ENCODE peak calls at places on chromosome 5, in ten cellular contexts. W is thyroid gland, K is ureter, U is NCI-H2171, S is sciatic nerve, P is OCI-LY7, R is anterior cingulate cortex, Y is NCI-H2029 treated with DMSO at 0.1 percent for 48 hours, F is H54, L is OCI-M1. D is an unnamed sample.

GRCh38 chr5:148374693-148375360 is 8.9 kb upstream of the FBXO38 start:
- DNase-seq in W (peak), K (peak), U (no peak), S (no peak), P (peak), R (no peak), Y (peak), F (peak), L (peak), D (no peak)

GRCh38 chr5:129743541-129744187 is 4.2 kb upstream of the MINAR2 start:
- DNase-seq in W (no peak), K (no peak), U (no peak), S (no peak), P (no peak), R (no peak), Y (no peak), F (no peak), L (no peak), D (no peak)

GRCh38 chr5:52786937-52787599 is 648 bp upstream of the ITGA1 start:
- DNase-seq in W (peak), K (no peak), U (no peak), S (no peak), P (peak), R (no peak), Y (no peak), F (no peak), L (peak), D (no peak)

GRCh38 chr5:96657068-96657467 is 5.1 kb upstream of the CAST start:
- DNase-seq in W (no peak), K (peak), U (no peak), S (no peak), P (no peak), R (no peak), Y (no peak), F (peak), L (peak), D (no peak)

GRCh38 chr5:133287500-133287899 is 235.7 kb downstream of the HSPA4 start:
- DNase-seq in W (no peak), K (no peak), U (no peak), S (peak), P (peak), R (peak), Y (no peak), F (no peak), L (peak), D (no peak)

GRCh38 chr5:74543162-74543995 is 97.1 kb downstream of the ENC1 start:
- DNase-seq in W (peak), K (no peak), U (no peak), S (no peak), P (no peak), R (no peak), Y (no peak), F (peak), L (no peak), D (no peak)

GRCh38 chr5:171418982-171419662 is at the start of gene FGF18:
- DNase-seq in W (peak), K (no peak), U (peak), S (peak), P (peak), R (no peak), Y (no peak), F (no peak), L (peak), D (peak)

GRCh38 chr5:17217421-17218352 is at the start of gene BASP1:
- DNase-seq in W (peak), K (peak), U (peak), S (peak), P (peak), R (peak), Y (no peak), F (peak), L (peak), D (no peak)

GRCh38 chr5:111583761-111584203 is 71.4 kb upstream of the STARD4 start:
- DNase-seq in W (no peak), K (no peak), U (no peak), S (no peak), P (no peak), R (no peak), Y (no peak), F (no peak), L (no peak), D (no peak)

D was measured in esophagus muscularis mucosa.